ENCODE peak calls at places on chromosomes 4 and X, in eight cellular contexts. K is iris pigment epithelial cell, F is H9, H is immature natural killer cell, Y is T-helper 17 cell, S is astrocyte, P is HEK293T, I is A172. R is an unnamed sample.

GRCh38 chr4:132818091-132818490 is 331.0 kb upstream of the PCDH10 start:
- DNase-seq in P (no peak), Y (no peak), S (no peak), H (no peak), F (peak), K (no peak), I (no peak), R (peak)

GRCh38 chrX:20361081-20361889 is 94.6 kb upstream of the RPS6KA3 start:
- DNase-seq in H (no peak), K (peak), Y (no peak), I (no peak), P (no peak), F (no peak), S (peak), R (peak)

GRCh38 chr4:10109995-10110670 is 6.5 kb downstream of the WDR1 start:
- DNase-seq in F (no peak), I (no peak), Y (no peak), K (no peak), S (no peak), H (no peak), P (no peak), R (no peak)

GRCh38 chrX:19799319-19800182 is 87.8 kb downstream of the SH3KBP1 start:
- DNase-seq in S (peak), H (peak), P (no peak), Y (no peak), F (no peak), K (peak), I (peak), R (no peak)

GRCh38 chr4:137471895-137472294 is 60.4 kb downstream of the PCDH18 start:
- DNase-seq in Y (no peak), H (no peak), P (no peak), I (peak), F (no peak), K (no peak), S (peak), R (no peak)

GRCh38 chr4:183183906-183184535 is 85.0 kb downstream of the WWC2 start:
- DNase-seq in F (no peak), S (no peak), K (no peak), I (no peak), P (no peak), Y (no peak), H (no peak), R (no peak)

GRCh38 chr4:103721251-103721650 is 1.5 kb upstream of the TACR3 start:
- DNase-seq in I (no peak), F (no peak), H (no peak), K (no peak), S (no peak), Y (no peak), P (no peak), R (peak)

GRCh38 chr4:71713611-71714203 is 70.2 kb downstream of the GC start:
- DNase-seq in S (peak), F (no peak), I (peak), K (peak), Y (no peak), H (peak), P (peak), R (peak)

GRCh38 chr4:48767530-48767929 is 12.5 kb downstream of the FRYL start:
- DNase-seq in F (no peak), P (no peak), K (no peak), Y (no peak), I (no peak), S (no peak), H (no peak), R (no peak)

GRCh38 chrX:9522756-9523155 is 57.9 kb downstream of the TBL1X start:
- DNase-seq in I (no peak), K (peak), Y (no peak), P (no peak), S (no peak), H (no peak), F (no peak), R (no peak)

GRCh38 chrX:120457766-120458180 is 11.3 kb downstream of the LAMP2 start:
- DNase-seq in H (no peak), I (peak), F (no peak), P (no peak), K (peak), S (peak), Y (no peak), R (no peak)

GRCh38 chr4:3402409-3403103 is 39.2 kb upstream of the HGFAC start:
- DNase-seq in H (no peak), K (peak), P (no peak), S (peak), Y (no peak), I (peak), F (no peak), R (no peak)

GRCh38 chr4:174334628-174335027 is 50.9 kb downstream of the CEP44 start:
- DNase-seq in I (no peak), H (no peak), S (no peak), F (no peak), Y (no peak), K (no peak), P (no peak), R (no peak)

GRCh38 chr4:31662951-31663350 is 942.8 kb downstream of the PCDH7 start:
- DNase-seq in H (no peak), I (no peak), F (no peak), Y (no peak), P (no peak), K (no peak), S (no peak), R (no peak)

GRCh38 chr4:151524610-151525009 is 115.6 kb downstream of the FHIP1A start:
- DNase-seq in H (no peak), S (no peak), Y (no peak), P (no peak), F (peak), I (no peak), K (no peak), R (peak)

GRCh38 chrX:13387656-13388421 is 68.0 kb upstream of the ATXN3L start:
- DNase-seq in K (peak), F (no peak), P (no peak), Y (no peak), H (no peak), I (peak), S (peak), R (no peak)